ENCODE peak calls at places on chromosome 15, in five cellular contexts. M is HTR-8/SVneo, Q is kidney glomerular epithelial cell, L is EH, P is left ventricle myocardium inferior. N is an unnamed sample.

GRCh38 chr15:65805019-65805738 is 13.1 kb upstream of the DENND4A start:
- DNase-seq in M (no peak), Q (no peak), L (peak), P (no peak), N (no peak)

GRCh38 chr15:79082363-79083070 is 8.1 kb downstream of the RASGRF1 start:
- DNase-seq in M (no peak), Q (no peak), L (no peak), P (no peak), N (no peak)

GRCh38 chr15:67311751-67312150 is 57.2 kb downstream of the IQCH start:
- DNase-seq in M (no peak), Q (no peak), L (no peak), P (no peak), N (no peak)

GRCh38 chr15:82689147-82689546 is 20.5 kb downstream of the AP3B2 start:
- DNase-seq in M (no peak), Q (no peak), L (no peak), P (no peak), N (no peak)

GRCh38 chr15:68424754-68425390 is 7.1 kb downstream of the ITGA11 start:
- DNase-seq in M (no peak), Q (no peak), L (peak), P (no peak), N (no peak)

GRCh38 chr15:94240486-94240885 is 9.1 kb downstream of the MCTP2 start:
- DNase-seq in M (no peak), Q (no peak), L (no peak), P (no peak), N (no peak)

GRCh38 chr15:44038801-44039200 is 156.3 kb downstream of the FRMD5 start:
- DNase-seq in M (no peak), Q (peak), L (no peak), P (no peak), N (peak)

GRCh38 chr15:99466701-99467337 is 99.0 kb upstream of the MEF2A start:
- DNase-seq in M (no peak), Q (no peak), L (no peak), P (no peak), N (no peak)

GRCh38 chr15:52078876-52079700 is 33.5 kb downstream of the BCL2L10 start:
- DNase-seq in M (peak), Q (no peak), L (peak), P (peak), N (peak)

GRCh38 chr15:34154725-34155204 is 52.9 kb downstream of the PGBD4 start:
- DNase-seq in M (no peak), Q (peak), L (peak), P (no peak), N (peak)

GRCh38 chr15:72135719-72136118 is 17.5 kb downstream of the SENP8 start:
- DNase-seq in M (no peak), Q (no peak), L (peak), P (no peak), N (no peak)

GRCh38 chr15:66883322-66883911 is 181.4 kb downstream of the SMAD6 start:
- DNase-seq in M (peak), Q (peak), L (peak), P (peak), N (no peak)

GRCh38 chr15:46413799-46414198 is 779.0 kb downstream of the SQOR start:
- DNase-seq in M (peak), Q (peak), L (peak), P (no peak), N (no peak)

GRCh38 chr15:27671794-27672438 is 427.2 kb downstream of the OCA2 start:
- DNase-seq in M (no peak), Q (no peak), L (no peak), P (no peak), N (no peak)

GRCh38 chr15:42100021-42100800 is 5.8 kb upstream of the PLA2G4D start:
- DNase-seq in M (no peak), Q (no peak), L (peak), P (no peak), N (peak)